ENCODE peak calls at places on chromosomes 12 and 14, in seven cellular contexts. One of them, this sample, is unnamed.
A peak's percentile ranks its signal among the peaks of the same experiment; 100 is the strongest.

GRCh38 chr14:77026930-77027537 is 1.5 kb downstream of the IRF2BPL start:
- DNase-seq in IMR-90: peak; percentile 54
- DNase-seq in GM12878: no peak
- DNase-seq in fibroblast of lung: peak; percentile 56
- DNase-seq in astrocyte: no peak
- DNase-seq in H1: no peak
- DNase-seq in HCT116: no peak
- DNase-seq in this sample: no peak

GRCh38 chr14:23321572-23322547 is 603 bp downstream of the PABPN1 start:
- DNase-seq in GM12878: no peak
- DNase-seq in IMR-90: peak; percentile 54
- DNase-seq in astrocyte: peak; percentile 37
- DNase-seq in HCT116: no peak
- DNase-seq in fibroblast of lung: peak; percentile 59
- DNase-seq in H1: peak; percentile 63
- DNase-seq in this sample: no peak

GRCh38 chr12:124347805-124348658 is 53.1 kb downstream of the RFLNA start:
- DNase-seq in astrocyte: no peak
- DNase-seq in IMR-90: no peak
- DNase-seq in HCT116: no peak
- DNase-seq in H1: peak; percentile 74
- DNase-seq in fibroblast of lung: no peak
- DNase-seq in GM12878: no peak
- DNase-seq in this sample: no peak

GRCh38 chr12:132761032-132761910 is at the start of gene ANKLE2:
- DNase-seq in GM12878: no peak
- DNase-seq in IMR-90: peak; percentile 59
- DNase-seq in HCT116: no peak
- DNase-seq in fibroblast of lung: peak; percentile 80
- DNase-seq in H1: no peak
- DNase-seq in astrocyte: peak; percentile 74
- DNase-seq in this sample: peak; percentile 35

GRCh38 chr12:20473133-20473532 is 104.8 kb downstream of the PDE3A start:
- DNase-seq in astrocyte: no peak
- DNase-seq in IMR-90: no peak
- DNase-seq in GM12878: no peak
- DNase-seq in HCT116: no peak
- DNase-seq in fibroblast of lung: no peak
- DNase-seq in H1: no peak
- DNase-seq in this sample: no peak

GRCh38 chr12:50928392-50928791 is 24.0 kb upstream of the HIGD1C start:
- DNase-seq in fibroblast of lung: no peak
- DNase-seq in astrocyte: no peak
- DNase-seq in IMR-90: no peak
- DNase-seq in HCT116: no peak
- DNase-seq in GM12878: no peak
- DNase-seq in H1: no peak
- DNase-seq in this sample: no peak

GRCh38 chr12:124348659-124349380 is 53.9 kb downstream of the RFLNA start:
- DNase-seq in astrocyte: no peak
- DNase-seq in IMR-90: no peak
- DNase-seq in HCT116: no peak
- DNase-seq in GM12878: no peak
- DNase-seq in H1: no peak
- DNase-seq in fibroblast of lung: no peak
- DNase-seq in this sample: no peak

GRCh38 chr14:76742185-76742584 is 19.1 kb upstream of the VASH1 start:
- DNase-seq in H1: no peak
- DNase-seq in HCT116: no peak
- DNase-seq in astrocyte: no peak
- DNase-seq in IMR-90: no peak
- DNase-seq in GM12878: no peak
- DNase-seq in fibroblast of lung: no peak
- DNase-seq in this sample: no peak

GRCh38 chr14:104895207-104895785 is 29.4 kb upstream of the PLD4 start:
- DNase-seq in GM12878: no peak
- DNase-seq in fibroblast of lung: no peak
- DNase-seq in H1: peak; percentile 46
- DNase-seq in IMR-90: no peak
- DNase-seq in HCT116: no peak
- DNase-seq in astrocyte: no peak
- DNase-seq in this sample: no peak

GRCh38 chr12:112091563-112091962 is 17.0 kb downstream of the NAA25 start:
- DNase-seq in H1: no peak
- DNase-seq in astrocyte: no peak
- DNase-seq in GM12878: no peak
- DNase-seq in HCT116: no peak
- DNase-seq in IMR-90: no peak
- DNase-seq in fibroblast of lung: no peak
- DNase-seq in this sample: no peak

GRCh38 chr14:60658116-60658515 is 8.8 kb upstream of the SIX1 start:
- DNase-seq in IMR-90: no peak
- DNase-seq in H1: no peak
- DNase-seq in astrocyte: no peak
- DNase-seq in fibroblast of lung: no peak
- DNase-seq in HCT116: no peak
- DNase-seq in GM12878: no peak
- DNase-seq in this sample: no peak

GRCh38 chr14:26394114-26394855 is 203.5 kb downstream of the NOVA1 start:
- DNase-seq in IMR-90: peak; percentile 12
- DNase-seq in H1: no peak
- DNase-seq in astrocyte: peak; percentile 32
- DNase-seq in GM12878: no peak
- DNase-seq in fibroblast of lung: peak; percentile 52
- DNase-seq in HCT116: no peak
- DNase-seq in this sample: no peak

GRCh38 chr12:132711169-132711843 is 664 bp downstream of the PGAM5 start:
- DNase-seq in HCT116: no peak
- DNase-seq in astrocyte: no peak
- DNase-seq in H1: peak; percentile 72
- DNase-seq in IMR-90: peak; percentile 23
- DNase-seq in fibroblast of lung: peak; percentile 45
- DNase-seq in GM12878: no peak
- DNase-seq in this sample: no peak

GRCh38 chr12:32115404-32116104 is 8.9 kb downstream of the BICD1 start:
- DNase-seq in HCT116: peak; percentile 90
- DNase-seq in GM12878: no peak
- DNase-seq in IMR-90: peak; percentile 100
- DNase-seq in fibroblast of lung: peak; percentile 99
- DNase-seq in astrocyte: peak; percentile 99
- DNase-seq in H1: no peak
- DNase-seq in this sample: no peak

GRCh38 chr14:78902010-78902623 is 731.9 kb downstream of the NRXN3 start:
- DNase-seq in fibroblast of lung: peak; percentile 41
- DNase-seq in HCT116: no peak
- DNase-seq in IMR-90: peak; percentile 54
- DNase-seq in astrocyte: peak; percentile 19
- DNase-seq in GM12878: no peak
- DNase-seq in H1: peak; percentile 63
- DNase-seq in this sample: peak; percentile 21

GRCh38 chr14:23728791-23729190 is 92.6 kb downstream of the DHRS2 start:
- DNase-seq in fibroblast of lung: no peak
- DNase-seq in HCT116: no peak
- DNase-seq in astrocyte: no peak
- DNase-seq in IMR-90: no peak
- DNase-seq in GM12878: no peak
- DNase-seq in H1: no peak
- DNase-seq in this sample: no peak

GRCh38 chr12:3744216-3744883 is 8.6 kb downstream of the CRACR2A start:
- DNase-seq in astrocyte: no peak
- DNase-seq in GM12878: no peak
- DNase-seq in H1: no peak
- DNase-seq in IMR-90: no peak
- DNase-seq in fibroblast of lung: no peak
- DNase-seq in HCT116: no peak
- DNase-seq in this sample: no peak

GRCh38 chr12:130568546-130568945 is 147.6 kb downstream of the RIMBP2 start:
- DNase-seq in GM12878: no peak
- DNase-seq in H1: no peak
- DNase-seq in fibroblast of lung: no peak
- DNase-seq in astrocyte: no peak
- DNase-seq in IMR-90: no peak
- DNase-seq in HCT116: no peak
- DNase-seq in this sample: no peak

DNA sequence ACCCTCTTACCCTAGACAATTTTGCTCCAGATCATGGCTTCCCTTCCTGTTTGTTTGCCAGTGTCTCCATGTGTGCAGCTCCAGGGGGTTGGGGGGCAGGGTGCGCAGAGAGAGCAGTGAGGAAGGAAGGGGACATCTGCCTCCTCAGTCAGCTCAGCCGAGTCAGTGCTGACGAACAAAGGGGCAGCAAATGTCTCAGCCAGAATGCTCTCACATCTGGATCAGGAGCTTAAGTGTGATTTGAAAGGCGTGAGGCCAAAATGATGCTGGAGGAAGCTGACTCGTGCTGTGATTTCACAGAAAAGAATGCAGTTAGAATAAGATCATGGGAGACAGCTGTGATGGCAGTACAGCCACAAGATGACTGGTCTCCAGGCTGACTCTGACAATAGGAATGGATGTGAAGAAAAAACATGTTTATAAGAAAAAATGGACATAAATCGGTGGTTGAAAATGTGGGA is 27.1 kb upstream of the CDK17 start:
- DNase-seq in astrocyte: peak; percentile 100
- DNase-seq in HCT116: peak; percentile 54
- DNase-seq in IMR-90: peak; percentile 100
- DNase-seq in GM12878: no peak
- DNase-seq in H1: no peak
- DNase-seq in fibroblast of lung: peak; percentile 100
- DNase-seq in this sample: no peak
- H3K4me2 ChIP-seq in astrocyte: peak overlapping the region; percentile 73
- H3K4me2 ChIP-seq in HCT116: peak overlapping the region; percentile 64
- H3K4me2 ChIP-seq in IMR-90: peak overlapping the region; percentile 82
- H3K4me2 ChIP-seq in GM12878: no peak overlapping the region
- H3K4me2 ChIP-seq in H1: no peak overlapping the region
- H3K4me2 ChIP-seq in fibroblast of lung: peak overlapping the region; percentile 89
- H3K4me2 ChIP-seq in this sample: no peak overlapping the region

DNA sequence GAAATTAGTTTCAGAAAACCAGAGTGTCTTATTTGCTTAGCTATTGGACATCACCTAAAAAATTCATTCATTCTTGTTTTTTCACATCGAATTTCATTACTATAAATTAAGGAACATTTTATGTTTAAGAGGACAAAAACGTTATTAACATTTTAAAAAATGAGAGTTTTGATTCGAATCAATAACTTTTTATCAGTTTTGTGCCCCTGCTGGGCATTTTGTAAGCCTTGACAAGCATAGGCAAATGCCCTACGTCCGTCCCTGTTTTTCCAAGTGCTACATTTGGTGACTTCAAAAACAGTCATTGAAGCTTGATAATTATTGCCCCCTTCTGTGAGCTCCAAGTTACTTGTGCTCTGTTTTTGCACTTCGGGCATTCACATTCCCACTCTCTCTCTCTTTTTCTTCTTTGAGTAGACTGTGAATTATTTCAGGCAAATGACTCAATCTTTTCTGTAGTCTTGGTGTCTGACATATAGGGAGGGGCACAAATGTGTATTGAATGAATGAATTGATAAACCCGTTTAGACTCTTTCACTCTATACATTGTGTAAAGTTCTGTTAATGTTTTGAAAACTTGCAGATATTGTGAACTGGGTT is 1.2 kb downstream of the APAF1 start:
- DNase-seq in astrocyte: peak; percentile 43
- DNase-seq in HCT116: peak; percentile 15
- DNase-seq in IMR-90: peak; percentile 32
- DNase-seq in GM12878: no peak
- DNase-seq in fibroblast of lung: peak; percentile 54
- DNase-seq in H1: no peak
- DNase-seq in this sample: no peak
- TF ChIP-seq CTCF in astrocyte: peak; percentile 7
- TF ChIP-seq CTCF in HCT116: peak; percentile 38
- TF ChIP-seq CTCF in IMR-90: no peak
- TF ChIP-seq CTCF in GM12878: peak; percentile 15
- TF ChIP-seq CTCF in fibroblast of lung: no peak
- TF ChIP-seq CTCF in H1: no peak
- TF ChIP-seq CTCF in this sample: no peak

GRCh38 chr12:114901316-114901715 is 217.3 kb upstream of the TBX3 start:
- DNase-seq in GM12878: no peak
- DNase-seq in astrocyte: no peak
- DNase-seq in fibroblast of lung: no peak
- DNase-seq in IMR-90: no peak
- DNase-seq in HCT116: no peak
- DNase-seq in H1: no peak
- DNase-seq in this sample: no peak

GRCh38 chr12:114898159-114898558 is 214.2 kb upstream of the TBX3 start:
- DNase-seq in IMR-90: no peak
- DNase-seq in GM12878: no peak
- DNase-seq in HCT116: no peak
- DNase-seq in H1: no peak
- DNase-seq in fibroblast of lung: no peak
- DNase-seq in astrocyte: no peak
- DNase-seq in this sample: no peak

GRCh38 chr12:114904254-114905003 is 220.5 kb upstream of the TBX3 start:
- DNase-seq in IMR-90: peak; percentile 85
- DNase-seq in astrocyte: peak; percentile 61
- DNase-seq in H1: no peak
- DNase-seq in fibroblast of lung: peak; percentile 70
- DNase-seq in GM12878: no peak
- DNase-seq in HCT116: peak; percentile 8
- DNase-seq in this sample: no peak

GRCh38 chr12:114902665-114903393 is 218.9 kb upstream of the TBX3 start:
- DNase-seq in fibroblast of lung: peak; percentile 87
- DNase-seq in IMR-90: peak; percentile 96
- DNase-seq in H1: no peak
- DNase-seq in astrocyte: peak; percentile 82
- DNase-seq in GM12878: no peak
- DNase-seq in HCT116: no peak
- DNase-seq in this sample: no peak

DNA sequence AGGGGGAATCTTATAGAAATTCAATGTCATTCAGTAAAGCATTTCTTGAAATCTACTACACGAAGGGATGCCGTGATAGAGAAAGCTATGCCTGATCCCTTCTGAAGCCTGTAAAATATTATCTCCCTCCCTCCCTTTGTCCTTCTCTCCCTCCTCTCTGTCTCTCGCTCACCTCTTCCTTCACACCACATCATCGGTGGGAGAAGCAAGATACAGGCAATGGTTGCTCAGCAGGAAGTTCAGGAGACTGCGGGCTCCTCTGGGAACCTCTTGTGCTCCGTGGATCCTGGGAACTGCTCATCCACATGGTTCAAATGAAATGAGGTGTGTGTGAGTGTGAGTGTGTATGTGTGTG is 219.4 kb upstream of the TBX3 start:
- DNase-seq in H1: no peak
- DNase-seq in GM12878: no peak
- DNase-seq in IMR-90: peak; percentile 72
- DNase-seq in HCT116: no peak
- DNase-seq in fibroblast of lung: peak; percentile 58
- DNase-seq in astrocyte: peak; percentile 39
- DNase-seq in this sample: no peak
- H3K9ac ChIP-seq in H1: no peak overlapping the region
- H3K9ac ChIP-seq in GM12878: no peak overlapping the region
- H3K9ac ChIP-seq in IMR-90: peak overlapping the region; percentile 41
- H3K9ac ChIP-seq in HCT116: no peak overlapping the region
- H3K9ac ChIP-seq in fibroblast of lung: peak overlapping the region; percentile 51
- H3K9ac ChIP-seq in astrocyte: peak overlapping the region; percentile 83
- H3K9ac ChIP-seq in this sample: no peak overlapping the region

DNA sequence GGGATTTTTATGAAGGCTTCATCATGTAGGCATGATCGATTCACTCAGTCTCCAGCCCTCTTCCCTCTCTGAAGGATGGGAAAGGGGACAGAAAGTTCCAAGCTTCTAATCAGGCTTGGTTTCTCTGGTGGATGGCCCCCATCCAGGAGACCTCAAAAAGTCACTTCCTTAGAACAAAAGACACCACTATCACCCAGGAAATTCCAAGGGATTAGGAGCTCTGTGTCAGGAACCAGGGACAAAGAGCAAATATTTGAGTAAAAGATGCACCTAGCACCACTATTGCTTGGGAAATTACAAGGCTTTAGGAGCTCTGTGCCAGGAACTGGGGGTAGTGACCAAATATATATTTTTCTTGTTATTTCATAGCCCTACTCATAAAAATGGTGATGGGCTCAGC is 33.6 kb upstream of the TMX1 start:
- DNase-seq in HCT116: no peak
- DNase-seq in H1: no peak
- DNase-seq in fibroblast of lung: no peak
- DNase-seq in GM12878: no peak
- DNase-seq in astrocyte: no peak
- DNase-seq in IMR-90: no peak
- DNase-seq in this sample: no peak
- H3K4me2 ChIP-seq in HCT116: no peak overlapping the region
- H3K4me2 ChIP-seq in H1: no peak overlapping the region
- H3K4me2 ChIP-seq in fibroblast of lung: no peak overlapping the region
- H3K4me2 ChIP-seq in GM12878: no peak overlapping the region
- H3K4me2 ChIP-seq in astrocyte: no peak overlapping the region
- H3K4me2 ChIP-seq in IMR-90: no peak overlapping the region
- H3K4me2 ChIP-seq in this sample: no peak overlapping the region